ENCODE peak calls at places on chromosomes 13 and 19, in nine cellular contexts. V is GM06990, E is endodermal cell, O is AG09319, M is mammary epithelial cell, H is tibial artery, N is HFFc6, I is GM13977, U is IMR-90. P is an unnamed sample.

GRCh38 chr13:56189439-56189838 is 951.3 kb upstream of the PRR20A start:
- DNase-seq in V (no peak), E (peak; percentile 38), O (no peak), M (no peak), H (no peak), N (no peak), I (no peak), U (no peak), P (no peak)

GRCh38 chr13:100490692-100491091 is 97.9 kb downstream of the GGACT start:
- DNase-seq in V (no peak), E (peak; percentile 88), O (no peak), M (no peak), H (no peak), N (no peak), I (no peak), U (no peak), P (no peak)

GRCh38 chr19:21496876-21497275 is 8.5 kb upstream of the ZNF429 start:
- DNase-seq in V (no peak), E (no peak), O (no peak), M (no peak), H (no peak), N (no peak), I (no peak), U (no peak), P (no peak)

GRCh38 chr13:114143806-114144605 is 11.6 kb upstream of the RASA3 start:
- DNase-seq in V (peak; percentile 54), E (peak; percentile 85), O (no peak), M (no peak), H (no peak), N (no peak), I (peak; percentile 71), U (no peak), P (peak; percentile 45)

GRCh38 chr19:53549354-53549753 is 11.4 kb downstream of the ZNF331 start:
- DNase-seq in V (no peak), E (no peak), O (peak; percentile 35), M (no peak), H (no peak), N (peak; percentile 59), I (no peak), U (peak; percentile 68), P (no peak)

GRCh38 chr13:79404985-79405384 is 1.1 kb downstream of the RBM26 start:
- DNase-seq in V (no peak), E (no peak), O (no peak), M (peak; percentile 39), H (no peak), N (no peak), I (peak; percentile 42), U (no peak), P (no peak)

GRCh38 chr19:38841787-38842438 is 7.9 kb downstream of the HNRNPL start:
- DNase-seq in V (no peak), E (no peak), O (no peak), M (no peak), H (no peak), N (no peak), I (no peak), U (no peak), P (no peak)

GRCh38 chr19:17719730-17720486 is 628 bp downstream of the MAP1S start:
- DNase-seq in V (no peak), E (peak; percentile 63), O (no peak), M (peak; percentile 58), H (no peak), N (no peak), I (no peak), U (no peak), P (no peak)

DNA sequence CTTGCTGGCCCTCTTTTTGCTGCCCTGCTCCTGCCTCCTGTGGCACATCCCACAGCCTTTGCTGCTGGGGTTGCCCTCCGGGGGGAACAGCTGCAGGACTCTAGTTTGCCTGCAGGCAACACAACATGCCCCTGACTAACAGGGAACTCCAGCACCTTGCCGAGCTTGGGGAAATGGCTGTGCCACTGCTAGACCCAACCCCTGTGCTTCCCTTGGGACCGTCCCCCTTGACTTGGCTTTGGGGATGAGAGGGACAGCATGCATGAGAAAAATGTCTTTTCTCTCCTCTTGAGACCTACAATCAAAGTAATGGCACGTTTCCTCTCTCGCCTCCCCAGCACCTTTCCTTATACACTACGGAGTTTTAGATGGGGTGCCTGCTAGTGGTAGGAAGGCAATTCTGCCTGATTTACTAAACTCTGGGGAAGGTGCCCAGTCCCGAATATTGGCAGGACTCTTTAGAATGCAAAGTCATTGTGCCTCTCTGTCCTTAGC is 12.4 kb upstream of the VWA8 start:
- DNase-seq in V (no peak), E (peak; percentile 84), O (no peak), M (no peak), H (no peak), N (no peak), I (no peak), U (no peak), P (no peak)
- TF ChIP-seq CTCF in V (no peak), E (peak; percentile 68), O (no peak), M (peak; percentile 16), H (no peak), N (no peak), I (no peak), U (no peak), P (no peak)

GRCh38 chr13:22948421-22948820 is 232.4 kb upstream of the SGCG start:
- DNase-seq in V (no peak), E (peak; percentile 7), O (no peak), M (no peak), H (no peak), N (no peak), I (no peak), U (no peak), P (no peak)

GRCh38 chr13:22940090-22940710 is 240.6 kb upstream of the SGCG start:
- DNase-seq in V (no peak), E (no peak), O (no peak), M (no peak), H (no peak), N (no peak), I (no peak), U (no peak), P (no peak)

GRCh38 chr13:22940736-22941135 is 240.0 kb upstream of the SGCG start:
- DNase-seq in V (no peak), E (no peak), O (no peak), M (no peak), H (no peak), N (no peak), I (no peak), U (no peak), P (no peak)

GRCh38 chr13:22945321-22946226 is 235.2 kb upstream of the SGCG start:
- DNase-seq in V (no peak), E (peak; percentile 2), O (no peak), M (no peak), H (no peak), N (no peak), I (no peak), U (no peak), P (no peak)

GRCh38 chr13:22944378-22944777 is 236.4 kb upstream of the SGCG start:
- DNase-seq in V (no peak), E (peak; percentile 60), O (no peak), M (no peak), H (no peak), N (no peak), I (no peak), U (no peak), P (no peak)
- TF ChIP-seq CTCF in V (peak; percentile 35), E (peak; percentile 46), O (no peak), M (no peak), H (no peak), N (peak; percentile 40), I (no peak), U (no peak), P (no peak)

GRCh38 chr13:33816912-33817311 is 1.0 kb upstream of the RFC3 start:
- DNase-seq in V (no peak), E (no peak), O (no peak), M (no peak), H (no peak), N (no peak), I (no peak), U (no peak), P (no peak)

GRCh38 chr13:33817513-33817842 is 471 bp upstream of the RFC3 start:
- DNase-seq in V (no peak), E (no peak), O (no peak), M (peak; percentile 3), H (no peak), N (no peak), I (no peak), U (peak; percentile 2), P (no peak)

GRCh38 chr13:33815011-33815550 is 2.9 kb upstream of the RFC3 start:
- DNase-seq in V (no peak), E (no peak), O (no peak), M (no peak), H (no peak), N (no peak), I (no peak), U (no peak), P (no peak)

DNA sequence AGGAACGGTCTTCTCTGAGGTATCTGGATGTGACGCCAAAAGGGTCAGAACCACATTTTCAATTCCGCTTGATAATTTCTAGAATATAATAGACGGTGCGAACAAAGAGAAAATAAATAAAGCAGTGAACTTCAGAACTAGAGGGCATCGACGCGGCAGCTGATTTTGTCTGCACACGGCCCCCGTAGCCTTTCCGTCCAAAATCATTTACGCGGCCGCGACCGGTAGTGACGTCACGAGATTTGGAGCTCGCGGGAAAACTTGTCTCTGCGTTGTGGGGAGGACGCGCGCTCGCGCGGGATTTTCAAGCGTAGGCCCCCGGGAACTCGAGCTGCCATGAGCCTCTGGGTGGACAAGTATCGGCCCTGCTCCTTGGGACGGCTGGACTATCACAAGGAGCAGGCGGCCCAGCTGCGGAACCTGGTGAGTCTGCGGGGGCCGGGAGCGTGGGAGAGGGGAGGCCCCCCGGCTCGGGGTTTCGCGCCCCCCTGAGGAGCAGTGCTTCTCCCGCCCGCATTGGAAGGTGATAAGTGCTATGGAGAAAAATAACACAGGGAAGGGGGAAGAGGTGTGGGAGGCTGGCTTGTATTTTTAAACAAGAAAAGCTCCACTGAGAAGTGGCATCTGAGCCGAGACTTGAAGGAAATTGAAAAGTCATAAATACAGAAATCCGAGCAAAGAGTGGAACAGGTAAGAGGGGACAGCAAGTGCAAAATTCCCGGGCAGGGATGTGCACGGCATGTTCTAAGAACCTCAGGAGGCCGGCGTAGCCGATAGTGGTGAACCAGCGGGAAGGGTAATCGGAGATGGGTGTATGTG is at the start of gene RFC3:
- DNase-seq in V (peak; percentile 93), E (peak; percentile 92), O (peak; percentile 79), M (peak; percentile 92), H (peak; percentile 91), N (peak; percentile 91), I (peak; percentile 82), U (peak; percentile 95), P (peak; percentile 84)
- TF ChIP-seq CTCF in V (peak; percentile 1), E (no peak), O (no peak), M (no peak), H (no peak), N (no peak), I (no peak), U (no peak), P (no peak)

GRCh38 chr19:10209305-10209704 is 14.6 kb upstream of the DNMT1 start:
- DNase-seq in V (no peak), E (no peak), O (no peak), M (no peak), H (no peak), N (peak; percentile 33), I (no peak), U (peak; percentile 87), P (no peak)

GRCh38 chr19:10205636-10206035 is 10.9 kb upstream of the DNMT1 start:
- DNase-seq in V (no peak), E (no peak), O (no peak), M (no peak), H (no peak), N (no peak), I (no peak), U (no peak), P (no peak)

GRCh38 chr19:10203686-10204085 is 8.9 kb upstream of the DNMT1 start:
- DNase-seq in V (no peak), E (no peak), O (no peak), M (no peak), H (no peak), N (no peak), I (no peak), U (no peak), P (no peak)

GRCh38 chr19:10206226-10206873 is 11.6 kb upstream of the DNMT1 start:
- DNase-seq in V (no peak), E (no peak), O (no peak), M (peak; percentile 50), H (no peak), N (peak; percentile 33), I (no peak), U (peak; percentile 66), P (no peak)

GRCh38 chr19:10207026-10207425 is 12.3 kb upstream of the DNMT1 start:
- DNase-seq in V (no peak), E (no peak), O (no peak), M (no peak), H (no peak), N (no peak), I (peak; percentile 1), U (no peak), P (no peak)
- TF ChIP-seq CTCF in V (no peak), E (no peak), O (no peak), M (no peak), H (no peak), N (no peak), I (no peak), U (no peak), P (no peak)